ENCODE peak calls at places on chromosomes 6 and 20, in six cellular contexts. R is astrocyte of the cerebellum; Y is CD4-positive, alpha-beta memory T cell; N is T-helper 2 cell treated with Interferon-gamma antibody and Interleukin-4, amounts not matched to agents 5 μg/mL and 100 μg/mL, for 36 hours; F is AG10803; V is anterior cingulate cortex. Z is an unnamed sample.
A peak's percentile ranks its signal among the peaks of the same experiment; 100 is the strongest.

GRCh38 chr6:33885121-33886057 is 81.6 kb upstream of the MLN start:
- DNase-seq in Y (no peak), R (no peak), F (peak; percentile 61), N (no peak), V (no peak), Z (no peak)

GRCh38 chr20:7379621-7380220 is 560.5 kb downstream of the HAO1 start:
- DNase-seq in N (no peak), R (no peak), V (no peak), F (peak; percentile 24), Y (no peak), Z (no peak)

GRCh38 chr6:156780117-156780641 is 3.0 kb downstream of the ARID1B start:
- DNase-seq in V (no peak), F (peak; percentile 94), Y (peak; percentile 71), R (peak; percentile 84), N (peak; percentile 63), Z (no peak)

GRCh38 chr6:15408008-15408407 is 162.1 kb downstream of the JARID2 start:
- DNase-seq in Y (no peak), F (no peak), R (no peak), N (no peak), V (no peak), Z (no peak)

GRCh38 chr6:151005896-151006632 is 140.6 kb downstream of the MTHFD1L start:
- DNase-seq in N (no peak), Y (no peak), F (no peak), V (no peak), R (no peak), Z (no peak)

GRCh38 chr20:17840423-17840822 is 128.2 kb downstream of the SNX5 start:
- DNase-seq in V (no peak), R (no peak), N (no peak), Y (no peak), F (no peak), Z (no peak)

GRCh38 chr20:11651138-11651537 is 266.6 kb upstream of the BTBD3 start:
- DNase-seq in F (no peak), N (no peak), R (no peak), Y (no peak), V (no peak), Z (no peak)

GRCh38 chr6:47479156-47479541 is 1.6 kb downstream of the CD2AP start:
- DNase-seq in N (no peak), V (no peak), R (no peak), F (no peak), Y (no peak), Z (no peak)

GRCh38 chr6:79420054-79420453 is 117.2 kb downstream of the LCA5 start:
- DNase-seq in R (no peak), N (no peak), V (no peak), Y (no peak), F (no peak), Z (no peak)

GRCh38 chr20:59434950-59435349 is 134.5 kb downstream of the EDN3 start:
- DNase-seq in V (no peak), Y (no peak), R (no peak), F (no peak), N (no peak), Z (no peak)

GRCh38 chr6:29071831-29072723 is 15.0 kb downstream of the OR2B3 start:
- DNase-seq in N (no peak), R (no peak), Y (no peak), F (peak; percentile 15), V (no peak), Z (peak; percentile 11)

GRCh38 chr6:27295301-27296079 is 16.6 kb downstream of the POM121L2 start:
- DNase-seq in Y (no peak), F (peak; percentile 67), V (no peak), R (no peak), N (no peak), Z (peak; percentile 32)

GRCh38 chr20:61205769-61206168 is 46.3 kb upstream of the CDH4 start:
- DNase-seq in F (no peak), Y (no peak), V (no peak), N (no peak), R (no peak), Z (no peak)

GRCh38 chr6:158042245-158042798 is 60.7 kb downstream of the SYNJ2 start:
- DNase-seq in F (peak; percentile 68), R (peak; percentile 74), V (no peak), Y (no peak), N (no peak), Z (no peak)

GRCh38 chr6:154737424-154737823 is 4.2 kb downstream of the SCAF8 start:
- DNase-seq in R (no peak), V (no peak), N (no peak), Y (no peak), F (no peak), Z (no peak)

GRCh38 chr6:47168176-47168575 is 126.0 kb upstream of the ADGRF1 start:
- DNase-seq in V (no peak), F (peak; percentile 96), R (peak; percentile 90), Y (no peak), N (no peak), Z (no peak)

GRCh38 chr6:1124885-1125284 is 187.0 kb upstream of the FOXQ1 start:
- DNase-seq in Y (no peak), V (no peak), F (no peak), N (no peak), R (no peak), Z (no peak)

GRCh38 chr6:20370801-20371200 is 30.9 kb upstream of the E2F3 start:
- DNase-seq in Y (no peak), N (no peak), R (no peak), V (no peak), F (no peak), Z (no peak)

GRCh38 chr20:57596998-57597939 is 23.0 kb downstream of the ZBP1 start:
- DNase-seq in V (no peak), N (peak; percentile 70), F (peak; percentile 28), Y (peak; percentile 74), R (peak; percentile 9), Z (peak; percentile 75)

GRCh38 chr6:20931772-20932171 is 397.5 kb downstream of the CDKAL1 start:
- DNase-seq in V (no peak), R (no peak), F (no peak), Y (no peak), N (no peak), Z (no peak)